ENCODE peak calls at places on chromosomes 4 and X, in four cellular contexts. V, Y, T and M are unnamed samples.

GRCh38 chrX:15854080-15854655 is 445 bp downstream of the AP1S2 start:
- DNase-seq in V (peak; percentile 36), Y (peak; percentile 15), T (peak; percentile 48), M (no peak)

GRCh38 chr4:105989411-105990242 is 94.4 kb downstream of the NPNT start:
- DNase-seq in V (no peak), Y (no peak), T (no peak), M (no peak)

GRCh38 chr4:23614284-23614892 is 275.5 kb downstream of the PPARGC1A start:
- DNase-seq in V (no peak), Y (no peak), T (no peak), M (peak; percentile 39)

GRCh38 chrX:16187024-16187698 is 19.9 kb downstream of the MAGEB17 start:
- DNase-seq in V (no peak), Y (no peak), T (no peak), M (no peak)

GRCh38 chrX:15601932-15602331 is 1.2 kb upstream of the ACE2 start:
- DNase-seq in V (no peak), Y (no peak), T (no peak), M (no peak)

GRCh38 chr4:117093581-117093980 is 8.2 kb upstream of the TRAM1L1 start:
- DNase-seq in V (no peak), Y (no peak), T (no peak), M (no peak)

GRCh38 chr4:145453163-145453520 is 28.5 kb upstream of the SMAD1 start:
- DNase-seq in V (no peak), Y (no peak), T (no peak), M (no peak)

GRCh38 chrX:119763175-119763574 is 4.8 kb downstream of the SOWAHD start:
- DNase-seq in V (no peak), Y (no peak), T (no peak), M (no peak)

GRCh38 chr4:59553063-59553738 is 1646.9 kb upstream of the ADGRL3 start:
- DNase-seq in V (no peak), Y (no peak), T (no peak), M (no peak)

GRCh38 chr4:6956434-6957147 is 47.0 kb downstream of the TBC1D14 start:
- DNase-seq in V (no peak), Y (no peak), T (no peak), M (no peak)

GRCh38 chrX:105167233-105167632 is 53.3 kb downstream of the TEX13A start:
- DNase-seq in V (no peak), Y (no peak), T (no peak), M (no peak)

GRCh38 chr4:78689700-78690318 is 86.3 kb upstream of the BMP2K start:
- DNase-seq in V (no peak), Y (no peak), T (no peak), M (no peak)

GRCh38 chr4:162803378-162803777 is 363.3 kb downstream of the NAF1 start:
- DNase-seq in V (no peak), Y (no peak), T (no peak), M (no peak)

GRCh38 chrX:72128881-72129280 is 2.8 kb downstream of the RTL5 start:
- DNase-seq in V (no peak), Y (no peak), T (no peak), M (no peak)

GRCh38 chr4:7327341-7327885 is 107.3 kb downstream of the PSAPL1 start:
- DNase-seq in V (no peak), Y (no peak), T (no peak), M (no peak)

GRCh38 chrX:45771560-45772340 is 571.1 kb upstream of the DIPK2B start:
- DNase-seq in V (peak; percentile 70), Y (peak; percentile 22), T (no peak), M (peak; percentile 76)

GRCh38 chr4:26346203-26346620 is 25.4 kb downstream of the RBPJ start:
- DNase-seq in V (no peak), Y (peak; percentile 16), T (no peak), M (no peak)

GRCh38 chr4:84985952-84986351 is 19.5 kb upstream of the WDFY3 start:
- DNase-seq in V (no peak), Y (no peak), T (no peak), M (no peak)

GRCh38 chrX:63656871-63657580 is 128.0 kb downstream of the ARHGEF9 start:
- DNase-seq in V (no peak), Y (no peak), T (no peak), M (no peak)

GRCh38 chr4:98566491-98567008 is 91.9 kb downstream of the TSPAN5 start:
- DNase-seq in V (peak; percentile 14), Y (no peak), T (peak; percentile 64), M (peak; percentile 10)

GRCh38 chrX:41003501-41004286 is 81.6 kb upstream of the USP9X start:
- DNase-seq in V (no peak), Y (no peak), T (no peak), M (no peak)

GRCh38 chrX:29547877-29548276 is 667.5 kb upstream of the MAGEB2 start:
- DNase-seq in V (no peak), Y (no peak), T (no peak), M (no peak)

GRCh38 chr4:156725257-156725656 is 246.3 kb downstream of the PDGFC start:
- DNase-seq in V (no peak), Y (no peak), T (no peak), M (no peak)

GRCh38 chrX:74286950-74287349 is 17.0 kb upstream of the ZCCHC13 start:
- DNase-seq in V (no peak), Y (no peak), T (no peak), M (no peak)

GRCh38 chr4:86368433-86368832 is 8.6 kb upstream of the MAPK10 start:
- DNase-seq in V (no peak), Y (no peak), T (no peak), M (no peak)

GRCh38 chrX:1472975-1473374 is 20.3 kb upstream of the ASMTL start:
- DNase-seq in V (peak; percentile 4), Y (no peak), T (no peak), M (no peak)

GRCh38 chr4:160848901-160849735 is 1314.7 kb downstream of the FSTL5 start:
- DNase-seq in V (no peak), Y (no peak), T (no peak), M (no peak)

GRCh38 chr4:16893141-16893571 is 5.3 kb downstream of the LDB2 start:
- DNase-seq in V (no peak), Y (no peak), T (no peak), M (no peak)

GRCh38 chr4:94508256-94508655 is 56.5 kb downstream of the PDLIM5 start:
- DNase-seq in V (no peak), Y (no peak), T (no peak), M (no peak)

GRCh38 chr4:12978310-12978709 is 505.8 kb downstream of the RAB28 start:
- DNase-seq in V (no peak), Y (no peak), T (no peak), M (no peak)

GRCh38 chr4:152363086-152363485 is 172.8 kb downstream of the FBXW7 start:
- DNase-seq in V (no peak), Y (no peak), T (no peak), M (no peak)

GRCh38 chrX:109274806-109275205 is 207.1 kb downstream of the GUCY2F start:
- DNase-seq in V (no peak), Y (no peak), T (no peak), M (no peak)

GRCh38 chrX:1249101-1249887 is 19.3 kb upstream of the CSF2RA start:
- DNase-seq in V (peak; percentile 81), Y (no peak), T (no peak), M (peak; percentile 80)